ENCODE peak calls at places on chromosomes 1 and 21, in seven cellular contexts. K is adrenal gland; D is AG04450; T is psoas muscle; O is choroid plexus epithelial cell; N is activated CD8-positive, alpha-beta T cell treated with anti-CD3 and anti-CD28 coated beads for 36 hours; V is neural crest cell. R is an unnamed sample.

GRCh38 chr1:162391790-162392563 is 10.4 kb downstream of the C1orf226 start:
- DNase-seq in O (peak), D (no peak), V (no peak), K (no peak), T (no peak), N (peak), R (no peak)

GRCh38 chr1:175564723-175565122 is 178.7 kb downstream of the TNR start:
- DNase-seq in D (no peak), N (no peak), O (no peak), K (no peak), T (no peak), V (no peak), R (no peak)

GRCh38 chr1:22780696-22781095 is 70.1 kb downstream of the EPHB2 start:
- DNase-seq in K (peak), V (peak), O (peak), N (no peak), D (no peak), T (no peak), R (no peak)

GRCh38 chr1:100265562-100265930 is 470 bp upstream of the RTCA start:
- DNase-seq in D (no peak), N (peak), T (no peak), O (peak), K (no peak), V (no peak), R (no peak)

GRCh38 chr1:183226963-183227362 is 40.9 kb downstream of the LAMC2 start:
- DNase-seq in D (no peak), T (no peak), O (no peak), V (no peak), N (peak), K (no peak), R (no peak)

GRCh38 chr1:99756598-99756997 is 9.8 kb downstream of the FRRS1 start:
- DNase-seq in V (no peak), N (no peak), O (peak), T (no peak), D (no peak), K (no peak), R (no peak)

GRCh38 chr1:55876276-55877060 is 661.3 kb upstream of the USP24 start:
- DNase-seq in N (no peak), T (peak), D (no peak), K (no peak), V (no peak), O (no peak), R (no peak)

GRCh38 chr1:54811066-54811465 is 9.9 kb upstream of the TTC22 start:
- DNase-seq in N (no peak), T (no peak), K (no peak), V (no peak), D (no peak), O (no peak), R (no peak)

GRCh38 chr1:119448112-119448511 is 33.2 kb downstream of the HSD3B2 start:
- DNase-seq in K (no peak), N (no peak), D (no peak), O (no peak), T (no peak), V (no peak), R (no peak)

GRCh38 chr1:231118704-231119453 is 43.0 kb upstream of the TRIM67 start:
- DNase-seq in K (no peak), O (no peak), D (no peak), T (no peak), V (no peak), N (no peak), R (no peak)

GRCh38 chr1:89990976-89991831 is 3.7 kb upstream of the ZNF326 start:
- DNase-seq in K (no peak), V (no peak), N (no peak), T (no peak), D (no peak), O (no peak), R (peak)

GRCh38 chr1:3620708-3621107 is 4.1 kb upstream of the TPRG1L start:
- DNase-seq in K (no peak), O (no peak), V (no peak), N (no peak), D (no peak), T (no peak), R (no peak)

GRCh38 chr1:3617806-3618345 is 6.6 kb upstream of the MEGF6 start:
- DNase-seq in K (no peak), D (no peak), O (no peak), V (no peak), N (no peak), T (no peak), R (no peak)

GRCh38 chr1:3618576-3618903 is 6.3 kb upstream of the TPRG1L start:
- DNase-seq in N (no peak), K (no peak), O (no peak), D (no peak), V (no peak), T (no peak), R (no peak)

GRCh38 chr1:3616861-3617260 is 5.6 kb upstream of the MEGF6 start:
- DNase-seq in N (no peak), T (no peak), V (no peak), O (no peak), D (no peak), K (no peak), R (no peak)

GRCh38 chr1:3618904-3619671 is 5.7 kb upstream of the TPRG1L start:
- DNase-seq in O (peak), K (peak), T (peak), N (peak), V (peak), D (peak), R (peak)
- TF ChIP-seq CTCF in O (peak), K (peak), T (peak), N (peak), V (peak), D (peak), R (peak)

GRCh38 chr1:43372172-43372571 is 4.4 kb upstream of the ELOVL1 start:
- DNase-seq in T (no peak), V (no peak), K (no peak), O (no peak), N (no peak), D (no peak), R (no peak)

GRCh38 chr1:43368646-43369020 is 822 bp upstream of the ELOVL1 start:
- DNase-seq in K (no peak), V (no peak), O (no peak), D (no peak), N (peak), T (no peak), R (no peak)

GRCh38 chr1:43367904-43368645 is at the start of gene ELOVL1:
- DNase-seq in K (peak), V (peak), N (peak), O (peak), D (peak), T (peak), R (peak)

GRCh38 chr1:43373034-43373940 is 5.5 kb upstream of the ELOVL1 start:
- DNase-seq in V (no peak), N (no peak), O (peak), D (no peak), T (no peak), K (peak), R (no peak)

DNA sequence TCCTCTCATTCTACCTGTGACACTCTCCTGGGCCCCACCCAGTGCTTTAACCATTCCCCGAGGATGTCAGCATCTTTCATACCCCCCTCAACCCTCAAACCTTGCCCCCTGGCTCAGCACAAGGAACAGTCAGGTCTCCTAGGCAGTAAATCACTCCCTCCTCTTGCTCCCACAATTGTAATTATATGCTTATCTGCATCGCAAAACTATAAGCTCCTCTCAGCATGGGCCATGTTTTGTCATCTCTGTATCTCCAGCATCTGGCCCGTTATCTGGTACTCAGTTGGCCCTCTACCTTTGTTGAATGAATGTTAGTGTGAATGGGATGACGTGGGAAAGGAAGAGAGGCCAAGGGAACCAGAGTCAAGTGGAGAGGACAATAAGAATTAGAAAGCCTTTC is 2.8 kb upstream of the ELOVL1 start:
- DNase-seq in O (no peak), D (no peak), K (no peak), T (no peak), V (no peak), N (no peak), R (no peak)
- TF ChIP-seq CTCF in O (no peak), D (no peak), K (no peak), T (no peak), V (no peak), N (no peak), R (no peak)

GRCh38 chr1:62924983-62925790 is 141.3 kb downstream of the ATG4C start:
- DNase-seq in D (no peak), T (no peak), K (no peak), O (no peak), N (no peak), V (no peak), R (no peak)

DNA sequence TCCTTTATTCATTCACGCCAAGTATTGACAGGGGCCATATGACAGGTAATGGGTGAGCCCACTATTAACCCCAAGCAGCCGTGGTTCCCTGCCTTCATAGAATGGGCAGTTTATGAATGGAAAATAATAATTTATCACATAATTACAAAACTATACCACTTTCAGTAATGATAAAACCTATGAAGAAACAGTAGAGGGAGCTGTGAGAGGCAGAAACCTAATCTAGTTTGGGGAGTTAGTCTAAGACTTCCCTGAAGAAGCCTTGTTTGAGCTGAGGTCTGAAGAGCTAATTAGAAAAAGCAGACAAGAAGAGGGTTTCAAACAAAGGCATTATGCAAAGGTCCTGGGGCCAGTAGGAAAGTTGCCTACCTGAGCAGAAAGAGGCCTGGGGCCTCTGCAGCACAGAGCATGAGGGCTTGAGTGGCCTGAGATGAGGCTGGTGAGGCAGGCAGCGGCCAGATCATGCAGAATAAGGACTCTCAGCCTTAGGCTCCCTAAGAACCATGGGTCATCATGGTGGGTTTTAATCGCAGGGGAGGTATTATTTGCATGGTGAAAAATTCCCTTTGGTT is 142.8 kb downstream of the ATG4C start:
- DNase-seq in N (no peak), V (no peak), K (no peak), O (peak), D (no peak), T (no peak), R (no peak)
- TF ChIP-seq CTCF in N (no peak), V (no peak), K (no peak), O (peak), D (no peak), T (no peak), R (no peak)

GRCh38 chr1:30876451-30877204 is 31.9 kb downstream of the SDC3 start:
- DNase-seq in T (no peak), O (no peak), V (no peak), D (no peak), K (no peak), N (no peak), R (no peak)
- TF ChIP-seq CTCF in T (no peak), O (peak), V (peak), D (peak), K (no peak), N (no peak), R (no peak)

GRCh38 chr1:211520641-211521040 is 28.7 kb upstream of the RD3 start:
- DNase-seq in D (no peak), V (no peak), T (no peak), K (no peak), O (peak), N (no peak), R (no peak)
- TF ChIP-seq CTCF in D (peak), V (no peak), T (no peak), K (no peak), O (peak), N (no peak), R (peak)

DNA sequence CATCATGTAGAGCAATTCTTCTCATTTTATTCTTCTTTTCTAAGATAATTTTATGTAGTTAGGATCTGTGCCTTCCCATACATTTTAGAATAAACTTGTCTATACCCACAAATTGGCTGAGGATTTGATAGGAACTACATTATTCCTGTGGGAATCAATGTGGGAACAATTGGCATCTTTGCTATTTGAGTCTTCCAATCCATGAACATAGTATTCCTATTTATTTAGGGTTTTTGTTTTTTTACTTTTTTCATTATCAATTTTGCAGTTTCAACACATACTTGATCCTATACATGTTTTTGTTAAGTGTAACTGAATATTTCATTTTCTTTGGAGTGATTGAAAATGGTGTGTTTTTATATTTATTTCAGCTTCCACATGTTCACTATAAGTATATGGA is 8.1 kb upstream of the WNT9A start:
- DNase-seq in D (no peak), K (no peak), V (no peak), N (no peak), O (no peak), T (no peak), R (no peak)
- TF ChIP-seq CTCF in D (no peak), K (no peak), V (no peak), N (no peak), O (no peak), T (no peak), R (no peak)

DNA sequence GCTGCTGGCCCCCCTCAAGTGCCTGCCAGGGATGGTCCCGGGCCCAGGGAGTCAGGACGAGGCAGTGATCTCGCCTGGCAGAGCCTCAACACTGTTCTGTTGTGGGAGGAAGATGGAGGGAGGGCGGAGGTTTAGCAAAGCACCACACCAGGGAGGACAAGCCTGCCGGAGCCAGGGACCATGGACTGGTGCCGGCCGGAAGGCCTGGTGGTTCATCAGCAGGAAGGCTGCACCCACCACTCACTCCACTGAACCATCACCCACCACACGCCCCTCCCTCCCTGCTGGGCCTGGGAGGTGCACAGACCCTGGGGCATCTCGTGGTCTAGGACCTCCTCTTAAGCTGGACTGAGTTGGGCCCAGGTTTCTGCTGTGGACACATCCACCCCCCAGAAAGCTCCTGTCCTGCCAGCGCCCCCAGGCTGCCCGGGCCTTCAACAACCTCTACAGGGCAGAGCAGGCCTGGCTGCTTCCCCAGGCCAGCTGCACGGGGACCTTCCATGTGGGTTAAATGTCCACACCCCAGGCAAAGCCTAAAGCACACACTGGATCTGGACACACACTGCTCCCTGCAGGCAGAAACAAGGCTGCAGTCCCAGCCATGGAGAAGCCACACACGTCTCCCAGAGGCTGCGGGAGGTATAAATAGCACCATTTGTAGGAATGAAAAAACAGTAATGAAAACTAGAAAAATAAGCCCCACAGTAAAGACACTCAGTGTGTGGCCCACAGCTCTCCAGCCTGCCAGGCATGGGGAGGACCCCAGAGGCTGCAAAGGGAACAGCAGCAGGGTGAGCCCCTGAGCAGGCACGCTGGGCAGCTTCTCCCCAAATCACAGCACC is 10.4 kb upstream of the TMEM240 start:
- DNase-seq in T (peak), N (no peak), O (peak), V (no peak), K (no peak), D (no peak), R (no peak)
- TF ChIP-seq CTCF in T (peak), N (peak), O (peak), V (peak), K (peak), D (peak), R (no peak)

GRCh38 chr21:39851219-39851618 is 16.0 kb upstream of the PCP4 start:
- DNase-seq in V (no peak), T (no peak), D (no peak), O (no peak), K (no peak), N (no peak), R (no peak)

GRCh38 chr21:39852726-39853510 is 14.3 kb upstream of the PCP4 start:
- DNase-seq in O (no peak), D (no peak), V (no peak), K (no peak), T (no peak), N (no peak), R (no peak)

GRCh38 chr21:39850333-39850732 is 16.9 kb upstream of the PCP4 start:
- DNase-seq in N (no peak), V (no peak), K (no peak), O (no peak), D (no peak), T (no peak), R (no peak)

GRCh38 chr21:39852021-39852721 is 15.1 kb upstream of the PCP4 start:
- DNase-seq in N (no peak), K (no peak), T (no peak), D (no peak), O (no peak), V (no peak), R (no peak)

DNA sequence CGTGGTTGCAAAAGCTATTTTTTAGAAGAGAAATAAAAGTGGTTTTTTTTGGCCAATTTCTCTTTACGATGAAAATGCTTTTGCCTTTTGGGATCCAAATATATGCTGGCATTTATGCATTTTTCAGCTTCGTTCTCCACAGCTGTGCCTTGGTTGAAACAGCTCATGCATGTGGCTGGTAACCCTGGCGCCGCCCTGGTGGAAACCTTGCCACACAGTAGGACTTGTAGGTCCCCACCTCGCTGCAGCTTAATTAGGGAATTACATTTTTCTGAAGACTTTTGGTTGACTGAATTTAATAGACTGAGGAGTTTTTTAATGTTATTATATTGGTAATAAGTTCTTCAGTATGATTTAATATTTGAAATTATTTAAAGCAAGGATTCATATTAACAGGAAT is 12.7 kb upstream of the PCP4 start:
- DNase-seq in V (no peak), T (no peak), O (no peak), N (no peak), K (no peak), D (no peak), R (no peak)
- TF ChIP-seq CTCF in V (no peak), T (no peak), O (no peak), N (peak), K (no peak), D (no peak), R (no peak)